ENCODE peak calls at places on chromosomes 3 and 15, in five cellular contexts. Q, F, O, C and M are unnamed samples.

GRCh38 chr15:78312551-78312950 is 13.1 kb upstream of the SKIC8 start:
- DNase-seq in C (no peak), F (no peak), O (no peak), Q (no peak), M (no peak)

GRCh38 chr15:44068346-44068745 is 126.7 kb downstream of the FRMD5 start:
- DNase-seq in O (no peak), C (no peak), F (no peak), Q (no peak), M (no peak)

GRCh38 chr3:132288357-132288756 is 28.9 kb upstream of the ACP3 start:
- DNase-seq in C (no peak), Q (no peak), O (no peak), F (no peak), M (no peak)

GRCh38 chr15:60656491-60657284 is 177.7 kb upstream of the ICE2 start:
- DNase-seq in O (no peak), Q (no peak), F (no peak), C (no peak), M (no peak)

GRCh38 chr3:142319094-142319493 is 93.7 kb upstream of the GK5 start:
- DNase-seq in O (no peak), C (peak), Q (peak), F (no peak), M (no peak)

GRCh38 chr3:17478673-17479072 is 263.8 kb downstream of the TBC1D5 start:
- DNase-seq in C (no peak), F (no peak), Q (peak), O (no peak), M (no peak)

GRCh38 chr3:23667536-23668429 is 138.0 kb upstream of the UBE2E1 start:
- DNase-seq in O (no peak), C (no peak), Q (peak), F (no peak), M (no peak)

GRCh38 chr3:100833483-100833882 is 124.2 kb downstream of the TFG start:
- DNase-seq in O (no peak), Q (no peak), F (no peak), C (no peak), M (no peak)

GRCh38 chr3:132804498-132804897 is 82.3 kb upstream of the NPHP3 start:
- DNase-seq in O (no peak), Q (no peak), C (no peak), F (no peak), M (no peak)

GRCh38 chr3:152192050-152192449 is 76.7 kb upstream of the MBNL1 start:
- DNase-seq in C (peak), F (no peak), O (no peak), Q (no peak), M (no peak)

GRCh38 chr3:127049390-127049789 is 66.5 kb downstream of the PLXNA1 start:
- DNase-seq in F (peak), Q (peak), O (no peak), C (no peak), M (no peak)

GRCh38 chr3:129746629-129747028 is 140.2 kb upstream of the PLXND1 start:
- DNase-seq in C (no peak), Q (no peak), O (no peak), F (no peak), M (no peak)

GRCh38 chr3:131233900-131234667 is 147.5 kb upstream of the NUDT16 start:
- DNase-seq in F (no peak), Q (no peak), O (no peak), C (no peak), M (no peak)

GRCh38 chr3:113597611-113598382 is 65.4 kb downstream of the SIDT1 start:
- DNase-seq in O (no peak), Q (no peak), F (no peak), C (no peak), M (no peak)

GRCh38 chr15:63973212-63974009 is 72.9 kb downstream of the DAPK2 start:
- DNase-seq in O (no peak), C (no peak), Q (peak), F (no peak), M (no peak)
- TF ChIP-seq EP300 in O (no peak), C (no peak), Q (no peak), F (no peak), M (no peak)

GRCh38 chr3:46663611-46664135 is 29.8 kb downstream of the ALS2CL start:
- DNase-seq in Q (peak), C (peak), F (no peak), O (peak), M (peak)
- TF ChIP-seq CTCF in Q (peak), C (peak), F (no peak), O (no peak), M (no peak)

GRCh38 chr3:52246728-52247454 is 1.3 kb downstream of the PPM1M start:
- DNase-seq in Q (no peak), O (no peak), F (no peak), C (no peak), M (no peak)
- H3K4me3 ChIP-seq in Q (no peak), O (peak), F (no peak), C (no peak), M (peak)

GRCh38 chr15:74265046-74265639 is 29.0 kb downstream of the CCDC33 start:
- DNase-seq in C (peak), F (no peak), Q (no peak), O (no peak), M (no peak)

GRCh38 chr15:74261685-74262084 is 25.6 kb downstream of the CCDC33 start:
- DNase-seq in O (no peak), C (no peak), Q (no peak), F (no peak), M (no peak)

GRCh38 chr15:74262635-74263034 is 26.5 kb downstream of the CCDC33 start:
- DNase-seq in Q (no peak), O (no peak), F (no peak), C (no peak), M (no peak)

GRCh38 chr15:74264081-74264501 is 28.0 kb downstream of the CCDC33 start:
- DNase-seq in O (no peak), F (no peak), C (no peak), Q (no peak), M (no peak)

GRCh38 chr15:74263473-74263872 is 27.3 kb downstream of the CCDC33 start:
- DNase-seq in O (no peak), C (no peak), Q (no peak), F (no peak), M (no peak)
- TF ChIP-seq EP300 in O (no peak), C (no peak), Q (no peak), F (no peak), M (no peak)

GRCh38 chr3:134039161-134039862 is 9.6 kb upstream of the SLCO2A1 start:
- DNase-seq in O (peak), F (no peak), Q (no peak), C (peak), M (no peak)
- TF ChIP-seq CTCF in O (no peak), F (no peak), Q (no peak), C (peak), M (no peak)

DNA sequence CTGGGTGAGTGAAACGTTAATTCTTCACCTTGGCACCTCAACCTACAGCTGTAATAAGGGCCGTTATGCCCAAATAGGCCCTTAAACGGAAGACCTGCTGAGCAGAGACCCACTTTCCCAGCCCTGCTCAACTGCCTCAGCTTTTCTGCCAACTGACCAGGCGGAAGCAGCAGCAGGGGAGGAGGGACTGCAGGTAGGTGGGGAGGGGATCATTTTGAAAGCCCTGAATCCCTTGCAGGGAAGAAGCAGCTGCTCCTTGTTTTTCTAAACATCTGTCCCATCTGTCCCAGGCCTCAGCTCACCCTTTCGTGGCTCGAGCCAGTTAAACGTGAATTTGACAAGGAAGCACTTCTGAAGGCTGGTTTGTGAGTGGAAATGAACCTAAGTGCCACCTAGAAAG is 979 bp upstream of the CMC1 start:
- DNase-seq in O (no peak), F (no peak), C (peak), Q (no peak), M (no peak)
- H3K4me3 ChIP-seq in O (no peak), F (no peak), C (no peak), Q (no peak), M (peak)

GRCh38 chr3:117404756-117405155 is 695.2 kb downstream of the TUSC7 start:
- DNase-seq in Q (no peak), F (no peak), C (no peak), O (no peak), M (no peak)
- TF ChIP-seq EP300 in Q (no peak), F (no peak), C (no peak), O (no peak), M (no peak)